ENCODE peak calls at places on chromosomes 16 and 17, in seven cellular contexts. B, H, Z, K, S, J and A are unnamed samples.

GRCh38 chr17:78783711-78784396 is 1.8 kb upstream of the CYTH1 start:
- DNase-seq in B (no peak), H (no peak), Z (no peak), K (no peak), S (no peak), J (no peak), A (no peak)

GRCh38 chr16:51577621-51578303 is 426.7 kb upstream of the SALL1 start:
- DNase-seq in B (no peak), H (no peak), Z (no peak), K (no peak), S (no peak), J (no peak), A (no peak)

GRCh38 chr17:17587614-17588336 is 3.7 kb downstream of the PEMT start:
- DNase-seq in B (no peak), H (no peak), Z (no peak), K (no peak), S (no peak), J (no peak), A (no peak)

GRCh38 chr16:23514381-23515152 is 4.3 kb upstream of the GGA2 start:
- DNase-seq in B (no peak), H (peak), Z (peak), K (peak), S (no peak), J (no peak), A (no peak)

GRCh38 chr17:35895602-35896001 is 15.4 kb upstream of the CCL5 start:
- DNase-seq in B (no peak), H (no peak), Z (no peak), K (no peak), S (no peak), J (peak), A (no peak)

GRCh38 chr16:1786242-1787055 is 3.7 kb downstream of the NUBP2 start:
- DNase-seq in B (no peak), H (no peak), Z (no peak), K (no peak), S (no peak), J (no peak), A (no peak)

GRCh38 chr16:23668225-23668624 is 10.5 kb upstream of the PLK1 start:
- DNase-seq in B (no peak), H (no peak), Z (no peak), K (no peak), S (no peak), J (no peak), A (no peak)

GRCh38 chr16:83948914-83949723 is 3.9 kb upstream of the OSGIN1 start:
- DNase-seq in B (no peak), H (no peak), Z (no peak), K (no peak), S (no peak), J (no peak), A (no peak)

GRCh38 chr16:56327071-56327928 is 98.0 kb downstream of the AMFR start:
- DNase-seq in B (no peak), H (no peak), Z (no peak), K (no peak), S (no peak), J (no peak), A (no peak)

GRCh38 chr16:915546-915945 is 55.2 kb downstream of the LMF1 start:
- DNase-seq in B (no peak), H (no peak), Z (no peak), K (no peak), S (no peak), J (no peak), A (no peak)

GRCh38 chr17:34517406-34517805 is 62.0 kb upstream of the TMEM132E start:
- DNase-seq in B (no peak), H (no peak), Z (no peak), K (no peak), S (no peak), J (no peak), A (no peak)

GRCh38 chr17:229130-229944 is 47.9 kb upstream of the DOC2B start:
- DNase-seq in B (no peak), H (no peak), Z (no peak), K (no peak), S (no peak), J (peak), A (no peak)

GRCh38 chr17:82112181-82112865 is 14.3 kb upstream of the FASN start:
- DNase-seq in B (no peak), H (no peak), Z (no peak), K (no peak), S (no peak), J (no peak), A (no peak)

GRCh38 chr17:42674755-42675347 is 1.9 kb downstream of the PLEKHH3 start:
- DNase-seq in B (no peak), H (no peak), Z (no peak), K (no peak), S (no peak), J (no peak), A (no peak)

GRCh38 chr17:42135664-42136653 is 13.4 kb downstream of the HSPB9 start:
- DNase-seq in B (no peak), H (no peak), Z (no peak), K (no peak), S (no peak), J (peak), A (no peak)

GRCh38 chr17:28953444-28954118 is 2.3 kb upstream of the PHF12 start:
- DNase-seq in B (no peak), H (peak), Z (peak), K (peak), S (no peak), J (peak), A (peak)

GRCh38 chr17:64354824-64355535 is 35.7 kb downstream of the PECAM1 start:
- DNase-seq in B (no peak), H (no peak), Z (no peak), K (no peak), S (no peak), J (no peak), A (no peak)

GRCh38 chr16:78742501-78743283 is 643.2 kb downstream of the WWOX start:
- DNase-seq in B (no peak), H (peak), Z (peak), K (peak), S (no peak), J (no peak), A (no peak)

GRCh38 chr16:13767215-13767614 is 152.7 kb upstream of the ERCC4 start:
- DNase-seq in B (no peak), H (no peak), Z (no peak), K (no peak), S (no peak), J (no peak), A (no peak)

GRCh38 chr16:17259751-17260270 is 210.9 kb downstream of the XYLT1 start:
- DNase-seq in B (no peak), H (no peak), Z (no peak), K (no peak), S (no peak), J (no peak), A (no peak)

GRCh38 chr17:48530208-48530886 is 464 bp downstream of the HOXB1 start:
- DNase-seq in B (no peak), H (no peak), Z (no peak), K (no peak), S (no peak), J (no peak), A (no peak)